ENCODE peak calls at places on chromosome 18, in five cellular contexts. One of them, this sample, is unnamed.

GRCh38 chr18:23357992-23358594 is 95.0 kb upstream of the RIOK3 start:
- DNase-seq in cardiac fibroblast: peak; percentile 76
- DNase-seq in Caco-2: no peak
- DNase-seq in glutamatergic neuron: no peak
- DNase-seq in osteocyte: no peak
- DNase-seq in this sample: no peak

GRCh38 chr18:31723998-31724711 is 36.5 kb downstream of the SLC25A52 start:
- DNase-seq in osteocyte: no peak
- DNase-seq in Caco-2: no peak
- DNase-seq in glutamatergic neuron: no peak
- DNase-seq in cardiac fibroblast: peak; percentile 19
- DNase-seq in this sample: no peak

GRCh38 chr18:61870151-61870550 is 22.7 kb downstream of the RNF152 start:
- DNase-seq in Caco-2: no peak
- DNase-seq in cardiac fibroblast: peak; percentile 37
- DNase-seq in glutamatergic neuron: no peak
- DNase-seq in osteocyte: peak; percentile 83
- DNase-seq in this sample: no peak

GRCh38 chr18:69787825-69788547 is 159.7 kb downstream of the CD226 start:
- DNase-seq in glutamatergic neuron: no peak
- DNase-seq in osteocyte: no peak
- DNase-seq in cardiac fibroblast: peak; percentile 55
- DNase-seq in Caco-2: no peak
- DNase-seq in this sample: no peak

GRCh38 chr18:13381907-13382682 is 163.5 kb downstream of the LDLRAD4 start:
- DNase-seq in cardiac fibroblast: peak; percentile 78
- DNase-seq in Caco-2: no peak
- DNase-seq in glutamatergic neuron: no peak
- DNase-seq in osteocyte: peak; percentile 83
- DNase-seq in this sample: peak; percentile 30

GRCh38 chr18:33751613-33752221 is 173.7 kb downstream of the ASXL3 start:
- DNase-seq in glutamatergic neuron: no peak
- DNase-seq in osteocyte: no peak
- DNase-seq in Caco-2: no peak
- DNase-seq in cardiac fibroblast: peak; percentile 38
- DNase-seq in this sample: no peak

GRCh38 chr18:5868218-5868904 is 27.0 kb downstream of the TMEM200C start:
- DNase-seq in glutamatergic neuron: peak; percentile 70
- DNase-seq in cardiac fibroblast: peak; percentile 92
- DNase-seq in Caco-2: peak; percentile 77
- DNase-seq in osteocyte: peak; percentile 89
- DNase-seq in this sample: peak; percentile 82

GRCh38 chr18:48540329-48541025 is 1.6 kb downstream of the CTIF start:
- DNase-seq in cardiac fibroblast: peak; percentile 69
- DNase-seq in Caco-2: peak; percentile 41
- DNase-seq in glutamatergic neuron: peak; percentile 82
- DNase-seq in osteocyte: peak; percentile 86
- DNase-seq in this sample: peak; percentile 70

GRCh38 chr18:8229786-8230185 is 379.5 kb upstream of the RAB12 start:
- DNase-seq in osteocyte: no peak
- DNase-seq in cardiac fibroblast: no peak
- DNase-seq in Caco-2: no peak
- DNase-seq in glutamatergic neuron: no peak
- DNase-seq in this sample: no peak

GRCh38 chr18:61556316-61556715 is 223.1 kb downstream of the CDH20 start:
- DNase-seq in Caco-2: no peak
- DNase-seq in cardiac fibroblast: no peak
- DNase-seq in osteocyte: no peak
- DNase-seq in glutamatergic neuron: no peak
- DNase-seq in this sample: no peak

GRCh38 chr18:59454909-59455727 is 96.1 kb upstream of the LMAN1 start:
- DNase-seq in glutamatergic neuron: no peak
- DNase-seq in cardiac fibroblast: no peak
- DNase-seq in osteocyte: no peak
- DNase-seq in Caco-2: peak; percentile 33
- DNase-seq in this sample: peak; percentile 38

GRCh38 chr18:68714356-68714706 is 577 bp downstream of the TMX3 start:
- DNase-seq in osteocyte: no peak
- DNase-seq in Caco-2: no peak
- DNase-seq in cardiac fibroblast: peak; percentile 18
- DNase-seq in glutamatergic neuron: peak; percentile 54
- DNase-seq in this sample: peak; percentile 37

GRCh38 chr18:61749031-61749430 is 143.8 kb downstream of the RNF152 start:
- DNase-seq in cardiac fibroblast: no peak
- DNase-seq in Caco-2: no peak
- DNase-seq in glutamatergic neuron: no peak
- DNase-seq in osteocyte: no peak
- DNase-seq in this sample: no peak

GRCh38 chr18:389658-390357 is 110.7 kb downstream of the COLEC12 start:
- DNase-seq in Caco-2: no peak
- DNase-seq in glutamatergic neuron: no peak
- DNase-seq in cardiac fibroblast: peak; percentile 49
- DNase-seq in osteocyte: no peak
- DNase-seq in this sample: no peak
- TF ChIP-seq CTCF in Caco-2: no peak
- TF ChIP-seq CTCF in glutamatergic neuron: no peak
- TF ChIP-seq CTCF in cardiac fibroblast: no peak
- TF ChIP-seq CTCF in osteocyte: no peak
- TF ChIP-seq CTCF in this sample: no peak

GRCh38 chr18:55997156-55997561 is 409.2 kb upstream of the TCF4 start:
- DNase-seq in osteocyte: no peak
- DNase-seq in glutamatergic neuron: no peak
- DNase-seq in Caco-2: no peak
- DNase-seq in cardiac fibroblast: peak; percentile 19
- DNase-seq in this sample: no peak
- TF ChIP-seq CTCF in osteocyte: no peak
- TF ChIP-seq CTCF in glutamatergic neuron: no peak
- TF ChIP-seq CTCF in Caco-2: no peak
- TF ChIP-seq CTCF in cardiac fibroblast: peak; percentile 17
- TF ChIP-seq CTCF in this sample: no peak

DNA sequence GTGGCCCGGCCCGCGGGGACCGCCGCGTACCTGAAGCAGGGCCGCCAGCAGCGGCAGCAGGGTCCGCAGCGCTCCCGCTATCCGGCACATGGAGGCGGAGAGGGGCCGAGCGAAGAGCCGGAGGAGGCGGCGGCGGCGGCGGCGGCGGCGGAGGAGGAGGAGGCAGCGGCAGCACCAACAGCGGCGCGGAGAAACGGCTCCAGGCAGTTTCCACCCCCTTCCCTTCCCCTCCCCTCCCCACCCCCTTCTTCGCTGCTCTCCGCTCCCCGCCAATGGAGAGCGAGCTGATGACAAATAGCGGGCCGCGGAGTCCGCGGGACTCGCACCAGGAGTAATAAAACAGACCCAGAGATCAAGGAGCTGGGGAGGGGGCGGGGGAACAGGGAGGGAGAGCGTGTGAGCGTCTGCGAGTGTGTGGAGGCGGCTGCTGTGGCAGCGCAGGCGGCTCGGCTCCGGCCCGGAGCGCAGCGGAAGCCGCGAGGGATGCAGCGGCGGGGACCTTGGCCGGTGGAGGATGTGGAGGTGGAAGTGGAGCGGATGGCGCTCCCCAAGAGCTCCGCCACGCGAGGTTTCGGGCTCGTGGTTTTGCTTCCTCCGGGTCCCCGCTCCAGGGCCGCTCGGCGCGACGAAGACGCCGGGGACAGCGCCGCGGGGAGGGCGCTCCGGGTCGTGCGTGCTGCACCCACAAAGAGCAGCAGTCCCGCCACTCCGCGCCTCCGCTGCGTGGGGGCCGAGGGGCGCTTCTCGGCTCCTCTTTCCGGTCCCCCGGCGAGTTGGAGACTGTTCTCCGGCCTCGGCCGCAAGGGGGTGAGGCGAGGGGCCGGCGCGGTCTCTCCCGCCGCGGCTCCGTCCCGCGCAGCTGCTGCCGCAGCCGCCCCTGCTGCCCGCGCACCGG is at the start of gene CDH2:
- DNase-seq in glutamatergic neuron: peak; percentile 87
- DNase-seq in osteocyte: peak; percentile 90
- DNase-seq in cardiac fibroblast: peak; percentile 92
- DNase-seq in Caco-2: no peak
- DNase-seq in this sample: peak; percentile 80
- TF ChIP-seq CTCF in glutamatergic neuron: peak; percentile 50
- TF ChIP-seq CTCF in osteocyte: peak; percentile 40
- TF ChIP-seq CTCF in cardiac fibroblast: no peak
- TF ChIP-seq CTCF in Caco-2: no peak
- TF ChIP-seq CTCF in this sample: peak; percentile 11

GRCh38 chr18:11310476-11311086 is 161.2 kb upstream of the PIEZO2 start:
- DNase-seq in cardiac fibroblast: peak; percentile 56
- DNase-seq in Caco-2: peak; percentile 51
- DNase-seq in osteocyte: no peak
- DNase-seq in glutamatergic neuron: peak; percentile 82
- DNase-seq in this sample: peak; percentile 75
- TF ChIP-seq CTCF in cardiac fibroblast: peak; percentile 80
- TF ChIP-seq CTCF in Caco-2: peak; percentile 81
- TF ChIP-seq CTCF in osteocyte: peak; percentile 81
- TF ChIP-seq CTCF in glutamatergic neuron: peak; percentile 77
- TF ChIP-seq CTCF in this sample: peak; percentile 81

GRCh38 chr18:11728247-11728646 is 39.2 kb downstream of the GNAL start:
- DNase-seq in osteocyte: no peak
- DNase-seq in glutamatergic neuron: no peak
- DNase-seq in cardiac fibroblast: peak; percentile 28
- DNase-seq in Caco-2: peak; percentile 51
- DNase-seq in this sample: no peak
- TF ChIP-seq CTCF in osteocyte: peak; percentile 37
- TF ChIP-seq CTCF in glutamatergic neuron: no peak
- TF ChIP-seq CTCF in cardiac fibroblast: peak; percentile 21
- TF ChIP-seq CTCF in Caco-2: peak; percentile 30
- TF ChIP-seq CTCF in this sample: no peak

DNA sequence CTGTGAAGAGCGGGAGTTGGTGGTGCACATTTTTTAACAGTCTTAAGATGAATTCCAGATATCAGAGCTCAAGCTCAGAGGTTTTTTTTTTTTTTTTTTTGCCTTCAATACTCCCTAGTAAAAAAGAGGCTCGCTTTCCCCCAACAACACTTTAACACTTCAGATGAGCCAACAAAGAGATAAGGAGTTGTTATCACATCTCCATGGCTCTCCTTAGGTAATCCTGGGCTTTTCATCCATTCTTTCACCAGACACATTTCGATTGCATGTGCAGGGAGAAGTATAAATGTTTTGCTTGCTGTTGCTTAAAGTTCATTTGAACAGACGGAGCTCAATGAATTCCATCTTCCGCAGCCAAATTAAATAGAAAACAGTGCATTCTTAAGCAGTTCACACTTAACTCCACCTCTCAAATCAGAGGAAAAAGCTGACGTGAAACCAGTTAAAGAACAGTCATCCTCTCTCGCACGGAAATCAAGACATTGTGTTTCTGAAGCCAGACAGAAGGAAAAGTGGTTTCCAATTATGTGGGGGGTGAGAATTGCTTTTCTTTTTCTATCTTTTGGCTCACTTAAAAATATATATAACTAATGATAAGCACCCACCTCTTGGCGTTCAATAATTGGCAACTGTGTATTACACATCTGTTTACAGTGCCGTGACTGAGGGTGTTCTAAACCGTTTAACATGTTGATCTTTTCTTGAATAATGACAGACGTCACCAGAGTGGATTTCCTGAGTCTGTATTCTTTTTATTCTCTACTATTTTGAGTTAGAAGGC is 118.2 kb downstream of the ZNF521 start:
- DNase-seq in Caco-2: no peak
- DNase-seq in glutamatergic neuron: no peak
- DNase-seq in cardiac fibroblast: peak; percentile 80
- DNase-seq in osteocyte: no peak
- DNase-seq in this sample: no peak
- TF ChIP-seq CTCF in Caco-2: no peak
- TF ChIP-seq CTCF in glutamatergic neuron: no peak
- TF ChIP-seq CTCF in cardiac fibroblast: no peak
- TF ChIP-seq CTCF in osteocyte: no peak
- TF ChIP-seq CTCF in this sample: no peak

DNA sequence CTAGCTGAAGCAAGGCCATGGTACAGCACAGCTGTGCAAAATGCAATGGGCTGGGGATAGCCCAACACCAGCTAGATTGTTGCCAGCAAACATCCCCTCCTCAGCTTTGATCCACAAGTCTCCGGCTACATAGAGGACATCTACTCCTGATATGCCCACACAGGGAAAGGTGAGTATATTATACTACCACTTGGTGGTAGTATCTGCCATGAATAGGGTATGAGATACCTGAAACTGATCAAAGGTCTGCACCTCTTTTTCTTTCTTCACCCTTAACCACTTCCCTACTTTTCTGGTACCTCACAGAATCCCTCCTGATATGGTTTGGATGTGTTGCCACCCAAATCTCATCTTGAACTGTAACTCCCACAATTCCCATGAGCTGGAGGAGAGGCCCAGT is 279.8 kb downstream of the TXNL1 start:
- DNase-seq in cardiac fibroblast: no peak
- DNase-seq in glutamatergic neuron: no peak
- DNase-seq in osteocyte: no peak
- DNase-seq in Caco-2: no peak
- DNase-seq in this sample: no peak
- TF ChIP-seq CTCF in cardiac fibroblast: no peak
- TF ChIP-seq CTCF in glutamatergic neuron: no peak
- TF ChIP-seq CTCF in osteocyte: no peak
- TF ChIP-seq CTCF in Caco-2: no peak
- TF ChIP-seq CTCF in this sample: no peak

GRCh38 chr18:904135-905090 is at the start of gene ADCYAP1:
- DNase-seq in Caco-2: no peak
- DNase-seq in glutamatergic neuron: peak; percentile 72
- DNase-seq in osteocyte: no peak
- DNase-seq in cardiac fibroblast: peak; percentile 25
- DNase-seq in this sample: peak; percentile 58
- TF ChIP-seq CTCF in Caco-2: no peak
- TF ChIP-seq CTCF in glutamatergic neuron: no peak
- TF ChIP-seq CTCF in osteocyte: no peak
- TF ChIP-seq CTCF in cardiac fibroblast: no peak
- TF ChIP-seq CTCF in this sample: no peak

GRCh38 chr18:75800331-75800648 is 372.8 kb upstream of the SMIM21 start:
- DNase-seq in cardiac fibroblast: no peak
- DNase-seq in osteocyte: no peak
- DNase-seq in glutamatergic neuron: no peak
- DNase-seq in Caco-2: no peak
- DNase-seq in this sample: no peak

GRCh38 chr18:75801178-75801577 is 373.7 kb upstream of the SMIM21 start:
- DNase-seq in osteocyte: no peak
- DNase-seq in Caco-2: no peak
- DNase-seq in cardiac fibroblast: no peak
- DNase-seq in glutamatergic neuron: no peak
- DNase-seq in this sample: no peak

GRCh38 chr18:75797046-75797445 is 369.5 kb upstream of the SMIM21 start:
- DNase-seq in osteocyte: no peak
- DNase-seq in Caco-2: no peak
- DNase-seq in glutamatergic neuron: no peak
- DNase-seq in cardiac fibroblast: no peak
- DNase-seq in this sample: no peak

GRCh38 chr18:75802681-75803080 is 375.2 kb upstream of the SMIM21 start:
- DNase-seq in glutamatergic neuron: no peak
- DNase-seq in osteocyte: no peak
- DNase-seq in Caco-2: no peak
- DNase-seq in cardiac fibroblast: no peak
- DNase-seq in this sample: no peak

GRCh38 chr18:75799449-75800330 is 372.2 kb upstream of the SMIM21 start:
- DNase-seq in Caco-2: no peak
- DNase-seq in glutamatergic neuron: no peak
- DNase-seq in cardiac fibroblast: no peak
- DNase-seq in osteocyte: no peak
- DNase-seq in this sample: no peak
- TF ChIP-seq CTCF in Caco-2: no peak
- TF ChIP-seq CTCF in glutamatergic neuron: no peak
- TF ChIP-seq CTCF in cardiac fibroblast: no peak
- TF ChIP-seq CTCF in osteocyte: no peak
- TF ChIP-seq CTCF in this sample: no peak